ENCODE peak calls at places on chromosomes 11 and 22, in seven cellular contexts. One of them, this sample, is unnamed.
A peak's percentile ranks its signal among the peaks of the same experiment; 100 is the strongest.

GRCh38 chr11:61827573-61828378 is at the start of gene FADS2:
- DNase-seq in ovary: peak; percentile 89
- DNase-seq in lung: peak; percentile 94
- DNase-seq in GM12865: peak; percentile 97
- DNase-seq in pancreas: peak; percentile 85
- DNase-seq in heart right ventricle: peak; percentile 93
- DNase-seq in astrocyte of the spinal cord: peak; percentile 98
- DNase-seq in this sample: peak; percentile 95

GRCh38 chr11:62266558-62266957 is 3.4 kb upstream of the SCGB2A2 start:
- DNase-seq in lung: no peak
- DNase-seq in GM12865: no peak
- DNase-seq in ovary: no peak
- DNase-seq in heart right ventricle: no peak
- DNase-seq in pancreas: no peak
- DNase-seq in astrocyte of the spinal cord: no peak
- DNase-seq in this sample: peak; percentile 61

GRCh38 chr11:73241300-73241699 is 23.2 kb downstream of the P2RY2 start:
- DNase-seq in pancreas: no peak
- DNase-seq in ovary: no peak
- DNase-seq in astrocyte of the spinal cord: no peak
- DNase-seq in heart right ventricle: no peak
- DNase-seq in lung: no peak
- DNase-seq in GM12865: no peak
- DNase-seq in this sample: no peak

GRCh38 chr22:42433754-42434153 is 1.6 kb upstream of the NFAM1 start:
- DNase-seq in GM12865: no peak
- DNase-seq in pancreas: no peak
- DNase-seq in lung: no peak
- DNase-seq in astrocyte of the spinal cord: no peak
- DNase-seq in heart right ventricle: no peak
- DNase-seq in ovary: no peak
- DNase-seq in this sample: no peak

GRCh38 chr11:32113637-32114203 is 22.8 kb downstream of the RCN1 start:
- DNase-seq in astrocyte of the spinal cord: no peak
- DNase-seq in lung: no peak
- DNase-seq in heart right ventricle: no peak
- DNase-seq in GM12865: no peak
- DNase-seq in pancreas: no peak
- DNase-seq in ovary: no peak
- DNase-seq in this sample: peak; percentile 11

GRCh38 chr22:23820748-23821211 is 18.0 kb downstream of the DERL3 start:
- DNase-seq in ovary: no peak
- DNase-seq in lung: no peak
- DNase-seq in heart right ventricle: no peak
- DNase-seq in GM12865: no peak
- DNase-seq in pancreas: no peak
- DNase-seq in astrocyte of the spinal cord: no peak
- DNase-seq in this sample: no peak

GRCh38 chr11:89633125-89633695 is 76.9 kb upstream of the TRIM77 start:
- DNase-seq in heart right ventricle: no peak
- DNase-seq in astrocyte of the spinal cord: no peak
- DNase-seq in GM12865: no peak
- DNase-seq in ovary: no peak
- DNase-seq in lung: no peak
- DNase-seq in pancreas: no peak
- DNase-seq in this sample: no peak

GRCh38 chr22:28855355-28856094 is 27.8 kb upstream of the ZNRF3 start:
- DNase-seq in lung: peak; percentile 39
- DNase-seq in pancreas: no peak
- DNase-seq in GM12865: peak; percentile 81
- DNase-seq in astrocyte of the spinal cord: peak; percentile 77
- DNase-seq in heart right ventricle: no peak
- DNase-seq in ovary: no peak
- DNase-seq in this sample: peak; percentile 75

GRCh38 chr22:50481440-50482106 is at the start of gene ADM2:
- DNase-seq in heart right ventricle: peak; percentile 40
- DNase-seq in ovary: no peak
- DNase-seq in GM12865: no peak
- DNase-seq in astrocyte of the spinal cord: no peak
- DNase-seq in pancreas: peak; percentile 82
- DNase-seq in lung: no peak
- DNase-seq in this sample: no peak

GRCh38 chr11:121057922-121058321 is 34.0 kb downstream of the TBCEL start:
- DNase-seq in GM12865: no peak
- DNase-seq in pancreas: no peak
- DNase-seq in astrocyte of the spinal cord: no peak
- DNase-seq in lung: no peak
- DNase-seq in heart right ventricle: no peak
- DNase-seq in ovary: no peak
- DNase-seq in this sample: no peak

GRCh38 chr22:32202539-32203180 is 2.2 kb downstream of the RFPL2 start:
- DNase-seq in lung: peak; percentile 67
- DNase-seq in pancreas: no peak
- DNase-seq in heart right ventricle: peak; percentile 39
- DNase-seq in GM12865: peak; percentile 35
- DNase-seq in astrocyte of the spinal cord: peak; percentile 23
- DNase-seq in ovary: no peak
- DNase-seq in this sample: peak; percentile 26

GRCh38 chr11:11814614-11815452 is 26.9 kb upstream of the USP47 start:
- DNase-seq in heart right ventricle: no peak
- DNase-seq in astrocyte of the spinal cord: no peak
- DNase-seq in pancreas: no peak
- DNase-seq in lung: no peak
- DNase-seq in ovary: no peak
- DNase-seq in GM12865: no peak
- DNase-seq in this sample: no peak

GRCh38 chr22:28021116-28021997 is 102.3 kb upstream of the PITPNB start:
- DNase-seq in pancreas: peak; percentile 55
- DNase-seq in heart right ventricle: no peak
- DNase-seq in lung: no peak
- DNase-seq in ovary: no peak
- DNase-seq in GM12865: no peak
- DNase-seq in astrocyte of the spinal cord: no peak
- DNase-seq in this sample: no peak

GRCh38 chr11:94934362-94934761 is 39.0 kb downstream of the CWC15 start:
- DNase-seq in lung: no peak
- DNase-seq in pancreas: no peak
- DNase-seq in astrocyte of the spinal cord: peak; percentile 78
- DNase-seq in GM12865: no peak
- DNase-seq in ovary: no peak
- DNase-seq in heart right ventricle: no peak
- DNase-seq in this sample: peak; percentile 72

GRCh38 chr11:120212259-120212888 is 1.5 kb downstream of the OAF start:
- DNase-seq in GM12865: no peak
- DNase-seq in pancreas: no peak
- DNase-seq in heart right ventricle: no peak
- DNase-seq in astrocyte of the spinal cord: no peak
- DNase-seq in lung: no peak
- DNase-seq in ovary: no peak
- DNase-seq in this sample: no peak

GRCh38 chr11:83087035-83087434 is 15.3 kb upstream of the RAB30 start:
- DNase-seq in heart right ventricle: no peak
- DNase-seq in ovary: no peak
- DNase-seq in lung: no peak
- DNase-seq in astrocyte of the spinal cord: peak; percentile 6
- DNase-seq in pancreas: no peak
- DNase-seq in GM12865: no peak
- DNase-seq in this sample: peak; percentile 28

GRCh38 chr11:36409152-36409713 is 100.8 kb downstream of the TRAF6 start:
- DNase-seq in GM12865: no peak
- DNase-seq in pancreas: no peak
- DNase-seq in astrocyte of the spinal cord: peak; percentile 75
- DNase-seq in heart right ventricle: no peak
- DNase-seq in ovary: no peak
- DNase-seq in lung: no peak
- DNase-seq in this sample: peak; percentile 17

GRCh38 chr11:27697679-27698275 is 2.5 kb downstream of the BDNF start:
- DNase-seq in astrocyte of the spinal cord: peak; percentile 41
- DNase-seq in pancreas: no peak
- DNase-seq in GM12865: no peak
- DNase-seq in lung: no peak
- DNase-seq in ovary: no peak
- DNase-seq in heart right ventricle: no peak
- DNase-seq in this sample: no peak
- H3K4me3 ChIP-seq in astrocyte of the spinal cord: peak overlapping the region; percentile 85
- H3K4me3 ChIP-seq in pancreas: no peak overlapping the region
- H3K4me3 ChIP-seq in GM12865: no peak overlapping the region
- H3K4me3 ChIP-seq in lung: no peak overlapping the region
- H3K4me3 ChIP-seq in ovary: no peak overlapping the region
- H3K4me3 ChIP-seq in heart right ventricle: no peak overlapping the region
- H3K4me3 ChIP-seq in this sample: no peak overlapping the region

DNA sequence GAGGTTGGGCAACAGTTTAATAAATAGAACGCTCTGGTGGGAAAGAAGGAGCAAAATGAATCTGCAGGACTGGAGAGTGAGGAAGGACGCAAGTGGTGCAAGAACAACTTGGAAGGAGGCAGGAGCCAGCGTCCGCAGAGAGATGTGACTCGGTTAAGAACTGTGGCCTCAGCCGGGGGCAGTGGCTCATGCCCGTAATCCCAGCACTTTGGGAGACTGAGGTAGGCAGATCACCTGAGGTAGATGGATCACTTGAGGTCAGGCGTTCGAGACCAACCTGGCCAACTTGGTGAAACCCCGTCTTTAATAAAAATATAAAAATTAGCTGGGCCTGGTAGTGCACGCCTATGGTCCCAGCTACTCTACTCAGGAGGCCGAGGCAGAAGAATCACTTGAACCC is 319.7 kb downstream of the LARGE1 start:
- DNase-seq in astrocyte of the spinal cord: no peak
- DNase-seq in ovary: no peak
- DNase-seq in heart right ventricle: no peak
- DNase-seq in GM12865: no peak
- DNase-seq in pancreas: no peak
- DNase-seq in lung: no peak
- DNase-seq in this sample: no peak
- TF ChIP-seq CTCF in astrocyte of the spinal cord: no peak
- TF ChIP-seq CTCF in ovary: no peak
- TF ChIP-seq CTCF in heart right ventricle: no peak
- TF ChIP-seq CTCF in GM12865: no peak
- TF ChIP-seq CTCF in pancreas: no peak
- TF ChIP-seq CTCF in lung: no peak
- TF ChIP-seq CTCF in this sample: no peak

GRCh38 chr11:76768091-76769047 is 14.8 kb upstream of the TSKU start:
- DNase-seq in ovary: peak; percentile 73
- DNase-seq in astrocyte of the spinal cord: no peak
- DNase-seq in heart right ventricle: no peak
- DNase-seq in lung: peak; percentile 53
- DNase-seq in GM12865: peak; percentile 14
- DNase-seq in pancreas: no peak
- DNase-seq in this sample: peak; percentile 20

GRCh38 chr11:76766521-76766920 is 16.6 kb upstream of the TSKU start:
- DNase-seq in astrocyte of the spinal cord: no peak
- DNase-seq in GM12865: no peak
- DNase-seq in lung: no peak
- DNase-seq in heart right ventricle: no peak
- DNase-seq in ovary: no peak
- DNase-seq in pancreas: peak; percentile 40
- DNase-seq in this sample: no peak

GRCh38 chr11:76769071-76769560 is 14.0 kb upstream of the TSKU start:
- DNase-seq in heart right ventricle: no peak
- DNase-seq in astrocyte of the spinal cord: peak; percentile 54
- DNase-seq in pancreas: peak; percentile 50
- DNase-seq in lung: no peak
- DNase-seq in ovary: no peak
- DNase-seq in GM12865: no peak
- DNase-seq in this sample: no peak

GRCh38 chr11:76765863-76766350 is 17.2 kb upstream of the TSKU start:
- DNase-seq in heart right ventricle: no peak
- DNase-seq in GM12865: no peak
- DNase-seq in lung: no peak
- DNase-seq in pancreas: no peak
- DNase-seq in astrocyte of the spinal cord: no peak
- DNase-seq in ovary: no peak
- DNase-seq in this sample: no peak

GRCh38 chr11:76767659-76768058 is 15.5 kb upstream of the TSKU start:
- DNase-seq in heart right ventricle: no peak
- DNase-seq in lung: no peak
- DNase-seq in ovary: no peak
- DNase-seq in pancreas: peak; percentile 37
- DNase-seq in astrocyte of the spinal cord: no peak
- DNase-seq in GM12865: no peak
- DNase-seq in this sample: no peak
- H3K4me3 ChIP-seq in heart right ventricle: no peak overlapping the region
- H3K4me3 ChIP-seq in lung: no peak overlapping the region
- H3K4me3 ChIP-seq in ovary: no peak overlapping the region
- H3K4me3 ChIP-seq in pancreas: no peak overlapping the region
- H3K4me3 ChIP-seq in astrocyte of the spinal cord: no peak overlapping the region
- H3K4me3 ChIP-seq in GM12865: no peak overlapping the region
- H3K4me3 ChIP-seq in this sample: no peak overlapping the region

GRCh38 chr11:46736146-46736545 is 17.1 kb downstream of the F2 start:
- DNase-seq in astrocyte of the spinal cord: no peak
- DNase-seq in lung: no peak
- DNase-seq in ovary: no peak
- DNase-seq in pancreas: no peak
- DNase-seq in GM12865: no peak
- DNase-seq in heart right ventricle: no peak
- DNase-seq in this sample: no peak
- TF ChIP-seq CTCF in astrocyte of the spinal cord: no peak
- TF ChIP-seq CTCF in lung: no peak
- TF ChIP-seq CTCF in ovary: no peak
- TF ChIP-seq CTCF in pancreas: no peak
- TF ChIP-seq CTCF in GM12865: no peak
- TF ChIP-seq CTCF in heart right ventricle: no peak
- TF ChIP-seq CTCF in this sample: no peak

GRCh38 chr22:46761017-46761416 is 1.4 kb upstream of the TBC1D22A start:
- DNase-seq in GM12865: no peak
- DNase-seq in ovary: no peak
- DNase-seq in heart right ventricle: no peak
- DNase-seq in lung: no peak
- DNase-seq in pancreas: no peak
- DNase-seq in astrocyte of the spinal cord: no peak
- DNase-seq in this sample: no peak
- H3K4me3 ChIP-seq in GM12865: peak overlapping the region; percentile 93
- H3K4me3 ChIP-seq in ovary: no peak overlapping the region
- H3K4me3 ChIP-seq in heart right ventricle: no peak overlapping the region
- H3K4me3 ChIP-seq in lung: no peak overlapping the region
- H3K4me3 ChIP-seq in pancreas: no peak overlapping the region
- H3K4me3 ChIP-seq in astrocyte of the spinal cord: no peak overlapping the region
- H3K4me3 ChIP-seq in this sample: peak overlapping the region; percentile 82